ENCODE peak calls at places on chromosome 6, in nine cellular contexts. H, M, Y, D, L, S, W, Q and J are unnamed samples.

GRCh38 chr6:19368511-19368910 is 468.7 kb upstream of the ID4 start:
- DNase-seq in H (no peak), M (no peak), Y (no peak), D (no peak), L (peak; percentile 14), S (no peak), W (no peak), Q (no peak), J (no peak)

GRCh38 chr6:169905041-169905807 is 153.8 kb downstream of the ERMARD start:
- DNase-seq in H (no peak), M (no peak), Y (no peak), D (peak; percentile 45), L (no peak), S (peak; percentile 97), W (no peak), Q (no peak), J (no peak)

GRCh38 chr6:75204959-75205775 is 686 bp downstream of the COL12A1 start:
- DNase-seq in H (no peak), M (no peak), Y (no peak), D (no peak), L (peak; percentile 43), S (peak; percentile 24), W (no peak), Q (no peak), J (no peak)

GRCh38 chr6:128339635-128340436 is 180.6 kb downstream of the PTPRK start:
- DNase-seq in H (no peak), M (no peak), Y (no peak), D (no peak), L (no peak), S (no peak), W (no peak), Q (no peak), J (no peak)

GRCh38 chr6:4313044-4313686 is 177.8 kb upstream of the ECI2 start:
- DNase-seq in H (no peak), M (no peak), Y (no peak), D (peak; percentile 41), L (peak; percentile 80), S (peak; percentile 94), W (no peak), Q (no peak), J (peak; percentile 36)

GRCh38 chr6:89023591-89024441 is 56.7 kb upstream of the PNRC1 start:
- DNase-seq in H (no peak), M (no peak), Y (no peak), D (peak; percentile 33), L (no peak), S (no peak), W (no peak), Q (no peak), J (no peak)

GRCh38 chr6:111605100-111605748 is 454 bp downstream of the TRAF3IP2 start:
- DNase-seq in H (peak; percentile 73), M (peak; percentile 14), Y (peak; percentile 59), D (peak; percentile 50), L (peak; percentile 62), S (peak; percentile 77), W (no peak), Q (no peak), J (peak; percentile 68)

GRCh38 chr6:105757512-105758200 is 328.5 kb upstream of the PRDM1 start:
- DNase-seq in H (no peak), M (no peak), Y (peak; percentile 90), D (no peak), L (no peak), S (no peak), W (no peak), Q (no peak), J (no peak)

GRCh38 chr6:35485402-35485877 is 11.4 kb downstream of the TEAD3 start:
- DNase-seq in H (no peak), M (no peak), Y (no peak), D (no peak), L (no peak), S (no peak), W (no peak), Q (no peak), J (peak; percentile 79)

GRCh38 chr6:307874-308273 is 15.6 kb downstream of the DUSP22 start:
- DNase-seq in H (no peak), M (no peak), Y (no peak), D (no peak), L (no peak), S (no peak), W (no peak), Q (no peak), J (no peak)

GRCh38 chr6:114783083-114783482 is 440.3 kb upstream of the HS3ST5 start:
- DNase-seq in H (no peak), M (no peak), Y (no peak), D (no peak), L (no peak), S (no peak), W (no peak), Q (no peak), J (no peak)

GRCh38 chr6:120774275-120774674 is 560.0 kb downstream of the TBC1D32 start:
- DNase-seq in H (no peak), M (no peak), Y (no peak), D (no peak), L (no peak), S (no peak), W (no peak), Q (no peak), J (no peak)

GRCh38 chr6:130466744-130467052 is 100.9 kb downstream of the TMEM200A start:
- DNase-seq in H (no peak), M (no peak), Y (no peak), D (no peak), L (no peak), S (no peak), W (no peak), Q (no peak), J (no peak)

GRCh38 chr6:148999921-149000589 is 253.2 kb downstream of the UST start:
- DNase-seq in H (no peak), M (no peak), Y (no peak), D (peak; percentile 55), L (no peak), S (peak; percentile 56), W (no peak), Q (no peak), J (no peak)

GRCh38 chr6:50455029-50455428 is 258.3 kb upstream of the TFAP2D start:
- DNase-seq in H (no peak), M (no peak), Y (no peak), D (no peak), L (no peak), S (no peak), W (no peak), Q (no peak), J (no peak)

GRCh38 chr6:133286765-133287164 is 45.6 kb downstream of the EYA4 start:
- DNase-seq in H (no peak), M (no peak), Y (peak; percentile 11), D (no peak), L (peak; percentile 80), S (peak; percentile 6), W (no peak), Q (no peak), J (peak; percentile 27)

GRCh38 chr6:113476937-113477839 is 380.0 kb upstream of the MARCKS start:
- DNase-seq in H (no peak), M (no peak), Y (no peak), D (no peak), L (no peak), S (no peak), W (no peak), Q (no peak), J (no peak)

GRCh38 chr6:1890987-1891386 is 281.3 kb downstream of the FOXC1 start:
- DNase-seq in H (no peak), M (no peak), Y (no peak), D (no peak), L (no peak), S (no peak), W (no peak), Q (no peak), J (no peak)

GRCh38 chr6:102571236-102571908 is 1177.9 kb downstream of the GRIK2 start:
- DNase-seq in H (no peak), M (no peak), Y (no peak), D (no peak), L (peak; percentile 33), S (no peak), W (no peak), Q (no peak), J (peak; percentile 3)

GRCh38 chr6:20332441-20333006 is 69.2 kb upstream of the E2F3 start:
- DNase-seq in H (no peak), M (no peak), Y (no peak), D (no peak), L (no peak), S (no peak), W (no peak), Q (no peak), J (no peak)

GRCh38 chr6:149566372-149567193 is at the start of gene GINM1:
- DNase-seq in H (peak; percentile 85), M (peak; percentile 20), Y (peak; percentile 81), D (peak; percentile 61), L (peak; percentile 60), S (peak; percentile 63), W (peak; percentile 33), Q (peak; percentile 37), J (peak; percentile 60)

GRCh38 chr6:152863618-152864326 is 113.2 kb downstream of the VIP start:
- DNase-seq in H (peak; percentile 81), M (peak; percentile 62), Y (peak; percentile 77), D (peak; percentile 66), L (peak; percentile 78), S (peak; percentile 87), W (peak; percentile 30), Q (peak; percentile 57), J (peak; percentile 56)

GRCh38 chr6:139186242-139186641 is 51.4 kb downstream of the HECA start:
- DNase-seq in H (no peak), M (no peak), Y (no peak), D (no peak), L (no peak), S (no peak), W (no peak), Q (no peak), J (no peak)

GRCh38 chr6:56693246-56693607 is 50.5 kb upstream of the DST start:
- DNase-seq in H (no peak), M (no peak), Y (no peak), D (peak; percentile 46), L (peak; percentile 74), S (peak; percentile 53), W (no peak), Q (no peak), J (no peak)

GRCh38 chr6:79076160-79076559 is 1.9 kb downstream of the PHIP start:
- DNase-seq in H (no peak), M (no peak), Y (peak; percentile 17), D (no peak), L (no peak), S (peak; percentile 21), W (no peak), Q (no peak), J (no peak)

GRCh38 chr6:134938896-134939295 is 11.0 kb downstream of the ALDH8A1 start:
- DNase-seq in H (peak; percentile 85), M (no peak), Y (peak; percentile 59), D (no peak), L (peak; percentile 6), S (peak; percentile 54), W (peak; percentile 45), Q (peak; percentile 11), J (no peak)

GRCh38 chr6:24504642-24505586 is 10.1 kb downstream of the ALDH5A1 start:
- DNase-seq in H (no peak), M (no peak), Y (no peak), D (no peak), L (no peak), S (no peak), W (no peak), Q (no peak), J (no peak)